ENCODE peak calls at places on chromosomes 13 and 19, in five cellular contexts. L, O, X, G and E are unnamed samples.

GRCh38 chr13:99087954-99088491 is 110.2 kb upstream of the DOCK9 start:
- DNase-seq in L (no peak), O (no peak), X (no peak), G (no peak), E (no peak)

GRCh38 chr13:113299951-113300350 is 2.9 kb downstream of the LAMP1 start:
- DNase-seq in L (no peak), O (no peak), X (no peak), G (no peak), E (peak)

GRCh38 chr19:31278555-31279435 is 70.4 kb downstream of the TSHZ3 start:
- DNase-seq in L (no peak), O (no peak), X (no peak), G (no peak), E (no peak)

GRCh38 chr13:30785146-30785845 is 50.0 kb downstream of the ALOX5AP start:
- DNase-seq in L (no peak), O (no peak), X (no peak), G (no peak), E (no peak)

GRCh38 chr13:28339419-28339818 is 155.5 kb downstream of the FLT1 start:
- DNase-seq in L (no peak), O (no peak), X (no peak), G (no peak), E (no peak)

GRCh38 chr19:19465436-19466070 is 49.8 kb downstream of the TSSK6 start:
- DNase-seq in L (no peak), O (no peak), X (no peak), G (no peak), E (no peak)

GRCh38 chr13:110832205-110832479 is 82.7 kb downstream of the ANKRD10 start:
- DNase-seq in L (no peak), O (no peak), X (no peak), G (no peak), E (no peak)

GRCh38 chr13:42478531-42479156 is 95.3 kb upstream of the TNFSF11 start:
- DNase-seq in L (no peak), O (no peak), X (no peak), G (no peak), E (no peak)

GRCh38 chr19:11138659-11139526 is 16.7 kb downstream of the SPC24 start:
- DNase-seq in L (no peak), O (peak), X (peak), G (peak), E (no peak)

GRCh38 chr13:107233541-107233940 is 665.6 kb upstream of the ARGLU1 start:
- DNase-seq in L (no peak), O (no peak), X (no peak), G (no peak), E (no peak)

GRCh38 chr19:39196860-39197562 is at the start of gene NCCRP1:
- DNase-seq in L (no peak), O (peak), X (no peak), G (no peak), E (no peak)

GRCh38 chr19:44603201-44603945 is 10.0 kb upstream of the IGSF23 start:
- DNase-seq in L (no peak), O (no peak), X (no peak), G (no peak), E (peak)

GRCh38 chr13:39100996-39101751 is 62.9 kb downstream of the NHLRC3 start:
- DNase-seq in L (no peak), O (no peak), X (no peak), G (no peak), E (no peak)

GRCh38 chr13:19601749-19602725 is 31.4 kb upstream of the MPHOSPH8 start:
- DNase-seq in L (peak), O (peak), X (no peak), G (no peak), E (no peak)

GRCh38 chr19:23321953-23322549 is 71.9 kb upstream of the ZNF724 start:
- DNase-seq in L (no peak), O (no peak), X (no peak), G (no peak), E (no peak)

GRCh38 chr19:4337906-4338440 is 654 bp downstream of the STAP2 start:
- DNase-seq in L (no peak), O (no peak), X (no peak), G (no peak), E (no peak)

GRCh38 chr13:74825170-74825948 is 656.6 kb downstream of the TBC1D4 start:
- DNase-seq in L (no peak), O (no peak), X (no peak), G (no peak), E (no peak)

GRCh38 chr13:97295279-97296182 is 73.4 kb downstream of the MBNL2 start:
- DNase-seq in L (no peak), O (no peak), X (no peak), G (no peak), E (no peak)

GRCh38 chr19:46299004-46299509 is 2.2 kb downstream of the HIF3A start:
- DNase-seq in L (no peak), O (peak), X (peak), G (peak), E (peak)

GRCh38 chr19:49149652-49150105 is 5.5 kb downstream of the HRC start:
- DNase-seq in L (no peak), O (peak), X (no peak), G (no peak), E (peak)

GRCh38 chr19:45467456-45468158 is at the start of gene FOSB:
- DNase-seq in L (peak), O (peak), X (peak), G (peak), E (peak)

GRCh38 chr19:16325671-16326400 is 1.2 kb downstream of the KLF2 start:
- DNase-seq in L (peak), O (peak), X (no peak), G (no peak), E (no peak)

GRCh38 chr19:7326105-7326877 is 22.4 kb upstream of the ARHGEF18 start:
- DNase-seq in L (peak), O (peak), X (no peak), G (no peak), E (no peak)

GRCh38 chr19:39296055-39296645 is at the start of gene IFNL1:
- DNase-seq in L (no peak), O (peak), X (no peak), G (no peak), E (no peak)

GRCh38 chr13:113897161-113897560 is 33.3 kb upstream of the GAS6 start:
- DNase-seq in L (no peak), O (no peak), X (peak), G (no peak), E (no peak)

GRCh38 chr13:45412274-45413049 is 5.7 kb downstream of the SLC25A30 start:
- DNase-seq in L (no peak), O (no peak), X (no peak), G (no peak), E (no peak)

GRCh38 chr19:5985098-5985783 is 7.3 kb upstream of the RANBP3 start:
- DNase-seq in L (no peak), O (no peak), X (no peak), G (no peak), E (no peak)

GRCh38 chr13:110306960-110307696 is at the start of the genes COL4A1 and COL4A2:
- DNase-seq in L (no peak), O (no peak), X (no peak), G (no peak), E (no peak)

GRCh38 chr13:49802410-49802809 is 9.9 kb upstream of the KPNA3 start:
- DNase-seq in L (no peak), O (no peak), X (no peak), G (no peak), E (no peak)

GRCh38 chr19:45640849-45641273 is 1.7 kb upstream of the EML2 start:
- DNase-seq in L (peak), O (no peak), X (no peak), G (no peak), E (no peak)

GRCh38 chr13:102651392-102651791 is 43.5 kb downstream of the METTL21C start:
- DNase-seq in L (no peak), O (no peak), X (no peak), G (no peak), E (no peak)